ENCODE peak calls at places on chromosome 9, in six cellular contexts. B is mesendoderm; L is CD4-positive, CD25-positive, alpha-beta regulatory T cell; D is AG04450; N is left ventricle myocardium inferior; H is upper lobe of right lung. O is an unnamed sample. For H3K27me3, the result is how much of the 10 kb centered on the place peaks cover.

GRCh38 chr9:5586391-5586802 is 42.5 kb upstream of the RIC1 start:
- DNase-seq in B (no peak), L (peak), D (peak), N (no peak), H (no peak), O (no peak)

GRCh38 chr9:128361296-128361980 is 9.7 kb upstream of the URM1 start:
- DNase-seq in B (no peak), L (no peak), D (no peak), N (no peak), H (no peak), O (no peak)

GRCh38 chr9:19720374-19720773 is 68.5 kb downstream of the SLC24A2 start:
- DNase-seq in B (peak), L (no peak), D (no peak), N (no peak), H (no peak), O (no peak)

GRCh38 chr9:20405086-20405485 is 217.2 kb downstream of the MLLT3 start:
- DNase-seq in B (no peak), L (no peak), D (no peak), N (no peak), H (no peak), O (no peak)

GRCh38 chr9:74499111-74499601 is 2.0 kb downstream of the RORB start:
- DNase-seq in B (peak), L (no peak), D (no peak), N (no peak), H (no peak), O (no peak)

GRCh38 chr9:35903049-35903448 is 3.0 kb upstream of the HRCT1 start:
- DNase-seq in B (peak), L (peak), D (no peak), N (no peak), H (no peak), O (no peak)

GRCh38 chr9:29753638-29754037 is 2180.4 kb upstream of the C9orf72 start:
- DNase-seq in B (no peak), L (no peak), D (no peak), N (no peak), H (no peak), O (no peak)

GRCh38 chr9:99947395-99947794 is 40.9 kb downstream of the STX17 start:
- DNase-seq in B (peak), L (no peak), D (no peak), N (no peak), H (no peak), O (no peak)

GRCh38 chr9:22682536-22683392 is 236.1 kb downstream of the DMRTA1 start:
- DNase-seq in B (no peak), L (no peak), D (peak), N (no peak), H (no peak), O (no peak)

GRCh38 chr9:8815219-8815618 is 1015.6 kb upstream of the DMAC1 start:
- DNase-seq in B (no peak), L (no peak), D (no peak), N (no peak), H (no peak), O (no peak)

GRCh38 chr9:120382453-120382852 is 197.5 kb downstream of the CDK5RAP2 start:
- DNase-seq in B (no peak), L (no peak), D (no peak), N (no peak), H (no peak), O (no peak)

GRCh38 chr9:14827805-14828204 is 82.4 kb downstream of the FREM1 start:
- DNase-seq in B (no peak), L (no peak), D (no peak), N (no peak), H (peak), O (no peak)

GRCh38 chr9:77846957-77847574 is 184.5 kb downstream of the GNAQ start:
- DNase-seq in B (no peak), L (peak), D (no peak), N (no peak), H (no peak), O (no peak)

GRCh38 chr9:91037511-91038482 is 236.2 kb downstream of the SYK start:
- DNase-seq in B (peak), L (no peak), D (peak), N (no peak), H (no peak), O (no peak)

GRCh38 chr9:2026181-2026580 is 11.0 kb downstream of the SMARCA2 start:
- DNase-seq in B (no peak), L (no peak), D (no peak), N (no peak), H (no peak), O (no peak)

GRCh38 chr9:133711428-133712220 is 26.5 kb downstream of the SARDH start:
- DNase-seq in B (no peak), L (no peak), D (peak), N (no peak), H (peak), O (no peak)

GRCh38 chr9:117178596-117179111 is 236.2 kb downstream of the ASTN2 start:
- DNase-seq in B (no peak), L (no peak), D (no peak), N (no peak), H (no peak), O (no peak)

GRCh38 chr9:87007711-87008360 is 60.5 kb upstream of the GAS1 start:
- DNase-seq in B (no peak), L (no peak), D (no peak), N (no peak), H (no peak), O (no peak)

DNA sequence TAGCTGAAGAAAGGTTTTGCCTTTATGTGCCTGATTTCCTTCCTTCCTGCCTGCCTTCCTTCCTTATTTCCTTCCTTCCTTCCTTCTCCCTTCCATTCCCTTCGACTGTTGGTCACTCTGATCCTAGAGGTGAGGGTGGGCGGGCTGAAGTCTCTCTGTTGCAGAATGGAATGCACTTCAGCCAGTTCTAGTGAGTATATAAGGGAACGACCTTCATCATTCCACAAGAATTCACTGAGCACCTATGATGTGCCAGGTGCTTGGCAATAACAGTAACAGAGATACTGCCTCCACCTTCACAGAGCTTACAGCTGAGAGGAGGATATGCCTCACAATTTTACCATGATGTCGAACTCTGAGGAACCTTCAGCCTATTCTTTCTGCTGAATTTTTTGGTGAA is 8.7 kb upstream of the OR5C1 start:
- DNase-seq in B (no peak), L (no peak), D (no peak), N (no peak), H (no peak), O (no peak)
- H3K27me3 ChIP-seq in B (under half), L (under half), D (under half), N (under half), H (under half), O (under half)

DNA sequence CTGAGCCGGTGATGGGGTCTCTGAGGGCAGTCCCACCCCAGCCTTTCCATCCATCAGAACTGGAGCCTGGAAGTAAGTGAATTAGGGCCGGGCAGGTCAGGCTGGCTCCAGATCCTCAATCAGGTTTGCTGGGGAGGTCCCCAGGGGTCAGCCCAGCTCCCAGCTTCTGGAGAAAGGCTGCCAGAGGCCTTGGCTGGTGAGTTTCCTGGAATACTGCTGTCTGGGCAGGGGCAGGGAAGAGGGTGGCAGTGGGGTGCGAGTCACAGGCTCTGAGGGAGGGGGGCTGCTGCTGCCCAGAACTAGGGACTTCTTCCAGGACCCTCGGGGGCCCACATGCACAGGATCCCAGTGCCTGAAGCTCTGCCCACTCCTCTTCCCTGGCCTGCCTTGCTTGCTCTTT is 200.6 kb upstream of the MVB12B start:
- DNase-seq in B (no peak), L (no peak), D (no peak), N (no peak), H (no peak), O (no peak)
- H3K27me3 ChIP-seq in B (under half), L (under half), D (under half), N (under half), H (under half), O (under half)

DNA sequence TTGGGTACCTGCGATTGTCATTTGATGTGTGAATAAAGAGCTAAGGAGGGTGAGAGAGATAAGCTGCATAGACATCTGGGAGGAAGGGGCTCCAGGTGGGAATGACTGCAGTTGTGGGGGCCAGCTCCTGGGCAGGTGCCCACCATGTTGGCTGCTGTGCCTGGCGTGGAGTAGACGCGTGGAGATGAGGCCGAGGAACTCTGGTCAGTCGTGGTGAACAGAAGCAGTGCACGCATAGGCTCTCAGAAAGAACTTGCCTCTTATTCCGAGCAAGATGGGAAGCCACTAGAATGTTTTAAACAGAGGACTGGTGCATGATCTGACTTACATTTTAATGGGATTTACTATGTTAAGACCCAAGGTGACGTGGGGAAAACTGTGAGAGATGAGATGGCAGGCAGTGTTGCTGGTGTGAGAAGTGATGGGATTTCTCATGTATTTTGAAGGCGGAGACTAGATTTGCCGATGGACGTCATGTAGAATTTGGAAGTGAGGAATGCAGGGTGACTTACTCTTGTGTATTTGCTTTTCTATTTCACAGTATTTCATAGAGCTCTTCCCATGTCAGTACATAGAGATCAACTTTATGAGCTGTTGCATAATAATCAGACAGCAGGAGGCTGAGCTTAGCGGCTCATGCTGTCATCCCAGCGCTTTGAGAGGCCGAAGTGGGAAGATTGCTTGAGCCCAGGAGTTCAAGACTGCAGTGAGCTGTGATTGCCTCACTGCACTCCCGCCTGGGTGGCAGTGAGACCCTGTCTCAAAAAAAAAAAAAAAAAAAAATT is 71.1 kb downstream of the EHMT1 start:
- DNase-seq in B (no peak), L (no peak), D (peak), N (no peak), H (no peak), O (no peak)
- H3K27me3 ChIP-seq in B (under half), L (under half), D (under half), N (under half), H (under half), O (under half)

DNA sequence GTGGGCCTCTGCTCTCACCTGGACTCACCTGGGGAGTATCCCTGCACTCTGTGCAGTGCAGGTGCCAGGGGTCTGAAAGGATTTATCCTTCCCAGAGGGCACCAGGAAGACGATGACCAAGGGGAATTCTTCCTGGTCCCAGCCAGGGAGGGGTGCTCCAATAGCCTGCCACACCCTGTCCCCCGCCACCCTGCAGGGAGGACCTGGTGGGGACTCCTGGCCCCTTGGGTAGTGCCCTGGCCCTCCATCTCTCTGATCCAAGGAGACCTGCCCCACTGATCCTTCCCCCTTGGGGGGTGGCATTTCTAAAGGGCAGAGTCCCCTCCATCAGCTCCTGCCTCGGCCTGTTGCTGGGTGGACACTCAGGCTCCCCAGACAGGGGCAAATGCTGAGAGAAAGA is 70.7 kb downstream of the NTNG2 start:
- DNase-seq in B (no peak), L (no peak), D (no peak), N (no peak), H (no peak), O (no peak)
- H3K27me3 ChIP-seq in B (under half), L (under half), D (half or more), N (half or more), H (under half), O (under half)

DNA sequence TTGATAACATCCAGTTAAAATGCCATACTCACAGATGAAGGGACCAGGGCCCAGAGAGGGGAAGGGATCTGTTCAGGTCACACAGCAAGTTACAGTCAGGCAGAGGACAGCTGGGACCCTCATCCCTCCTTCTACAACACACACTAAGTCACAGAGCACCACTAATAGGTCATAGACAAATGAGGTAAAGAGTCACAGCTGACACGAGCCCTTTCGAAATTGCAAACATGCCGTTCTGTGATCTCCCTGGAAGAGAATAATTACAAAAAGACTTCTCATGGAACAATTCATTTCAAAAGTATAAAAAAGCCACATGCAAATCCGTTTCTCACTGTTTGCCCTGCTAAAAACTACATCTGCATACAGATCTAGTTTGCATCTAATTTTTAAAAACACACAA is 15.5 kb downstream of the IGFBPL1 start:
- DNase-seq in B (no peak), L (no peak), D (no peak), N (no peak), H (no peak), O (no peak)
- H3K27me3 ChIP-seq in B (under half), L (under half), D (half or more), N (half or more), H (under half), O (under half)

GRCh38 chr9:16867571-16868311 is 2.7 kb downstream of the BNC2 start:
- DNase-seq in B (peak), L (no peak), D (no peak), N (no peak), H (no peak), O (no peak)
- H3K27me3 ChIP-seq in B (under half), L (under half), D (under half), N (half or more), H (under half), O (under half)

DNA sequence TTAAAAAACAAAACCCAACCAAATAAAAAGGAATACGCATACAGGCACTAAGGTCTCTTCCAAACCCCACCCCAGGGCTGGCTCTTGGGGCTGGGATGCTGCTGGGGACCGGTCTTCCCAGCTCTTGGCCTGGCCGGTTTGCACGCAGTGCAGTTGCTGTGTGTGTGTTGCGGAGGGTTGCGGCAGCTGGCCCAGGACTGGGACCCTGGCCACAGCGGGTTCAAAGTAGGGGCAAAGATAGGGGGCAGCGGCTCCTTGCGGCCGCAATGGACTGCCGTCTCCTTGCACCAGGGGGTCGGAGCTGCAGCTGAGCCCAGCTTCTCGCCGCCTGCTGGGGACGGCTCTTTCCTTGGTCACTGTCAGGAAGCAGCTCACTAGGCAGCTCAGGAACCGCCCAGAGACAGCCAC is 5.0 kb downstream of the DMRT3 start:
- DNase-seq in B (peak), L (no peak), D (no peak), N (no peak), H (no peak), O (no peak)
- H3K27me3 ChIP-seq in B (half or more), L (half or more), D (half or more), N (half or more), H (half or more), O (under half)

GRCh38 chr9:135100241-135101067 is 13.0 kb downstream of the OLFM1 start:
- DNase-seq in B (no peak), L (no peak), D (no peak), N (no peak), H (no peak), O (no peak)

GRCh38 chr9:135101486-135101885 is 14.0 kb downstream of the OLFM1 start:
- DNase-seq in B (no peak), L (no peak), D (no peak), N (no peak), H (no peak), O (no peak)

GRCh38 chr9:135102331-135102730 is 14.9 kb downstream of the OLFM1 start:
- DNase-seq in B (no peak), L (no peak), D (no peak), N (no peak), H (no peak), O (no peak)

GRCh38 chr9:135101926-135102325 is 14.5 kb downstream of the OLFM1 start:
- DNase-seq in B (no peak), L (no peak), D (no peak), N (no peak), H (no peak), O (no peak)

GRCh38 chr9:135101068-135101410 is 13.6 kb downstream of the OLFM1 start:
- DNase-seq in B (no peak), L (no peak), D (no peak), N (no peak), H (no peak), O (no peak)
- H3K27me3 ChIP-seq in B (under half), L (under half), D (under half), N (under half), H (under half), O (under half)

GRCh38 chr9:130319300-130319699 is 53.7 kb downstream of the HMCN2 start:
- DNase-seq in B (no peak), L (no peak), D (no peak), N (no peak), H (no peak), O (no peak)

GRCh38 chr9:130319944-130320696 is 54.6 kb downstream of the HMCN2 start:
- DNase-seq in B (no peak), L (no peak), D (no peak), N (no peak), H (no peak), O (no peak)

GRCh38 chr9:130313103-130313858 is 47.7 kb downstream of the HMCN2 start:
- DNase-seq in B (no peak), L (no peak), D (no peak), N (no peak), H (no peak), O (no peak)

GRCh38 chr9:130315446-130316226 is 50.1 kb downstream of the HMCN2 start:
- DNase-seq in B (no peak), L (no peak), D (no peak), N (no peak), H (no peak), O (no peak)

GRCh38 chr9:130316406-130316805 is 50.8 kb downstream of the HMCN2 start:
- DNase-seq in B (no peak), L (no peak), D (no peak), N (no peak), H (no peak), O (no peak)
- H3K27me3 ChIP-seq in B (under half), L (under half), D (half or more), N (under half), H (under half), O (under half)

DNA sequence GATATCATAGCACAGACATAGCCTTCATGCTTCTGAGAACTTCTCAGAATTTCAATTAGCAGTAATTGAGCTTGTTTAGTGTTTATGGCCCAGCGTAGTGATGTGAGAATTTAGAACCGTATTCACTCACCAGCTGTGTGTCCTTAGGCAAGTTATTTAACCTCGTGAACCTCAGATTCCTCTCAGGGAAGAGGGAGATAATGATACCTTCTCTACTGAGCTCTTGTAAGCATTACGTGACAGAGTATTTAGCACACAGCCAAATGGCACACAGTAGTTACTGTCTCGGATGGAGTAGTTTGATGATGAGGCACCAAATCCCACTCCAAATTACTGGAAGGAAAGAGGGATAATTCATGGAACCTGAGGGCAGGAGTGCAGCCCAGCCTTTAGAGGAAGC is 429.3 kb downstream of the CCDC171 start:
- DNase-seq in B (peak), L (no peak), D (no peak), N (no peak), H (no peak), O (no peak)
- H3K27me3 ChIP-seq in B (under half), L (under half), D (under half), N (under half), H (under half), O (under half)